ENCODE peak calls at places on chromosomes 12 and 14, in six cellular contexts. C is H1, W is HCT116, I is body of pancreas, T is natural killer cell, D is neural crest cell. V is an unnamed sample.

GRCh38 chr14:21215879-21216251 is 53.4 kb downstream of the HNRNPC start:
- DNase-seq in C (no peak), W (no peak), I (no peak), T (no peak), D (no peak), V (no peak)

GRCh38 chr12:105476616-105477015 is 146.1 kb downstream of the C12orf75 start:
- DNase-seq in C (no peak), W (no peak), I (no peak), T (no peak), D (no peak), V (no peak)

GRCh38 chr12:126907900-126908764 is 1358.8 kb upstream of the TMEM132C start:
- DNase-seq in C (no peak), W (no peak), I (no peak), T (no peak), D (no peak), V (no peak)

GRCh38 chr12:116294464-116295002 is 17.0 kb upstream of the MED13L start:
- DNase-seq in C (no peak), W (no peak), I (no peak), T (no peak), D (no peak), V (no peak)

GRCh38 chr14:52877628-52878027 is 73.2 kb downstream of the FERMT2 start:
- DNase-seq in C (no peak), W (no peak), I (no peak), T (no peak), D (no peak), V (no peak)

GRCh38 chr14:98878278-98878677 is 393.7 kb downstream of the BCL11B start:
- DNase-seq in C (no peak), W (no peak), I (no peak), T (no peak), D (no peak), V (no peak)

GRCh38 chr12:90253142-90253541 is 544.5 kb upstream of the ATP2B1 start:
- DNase-seq in C (no peak), W (no peak), I (no peak), T (no peak), D (no peak), V (no peak)

GRCh38 chr12:124747426-124748161 is 116.1 kb downstream of the SCARB1 start:
- DNase-seq in C (no peak), W (no peak), I (no peak), T (no peak), D (no peak), V (no peak)

GRCh38 chr14:56491299-56492285 is 88.0 kb upstream of the TMEM260 start:
- DNase-seq in C (peak; percentile 71), W (peak; percentile 79), I (peak; percentile 40), T (no peak), D (peak; percentile 65), V (peak; percentile 69)

GRCh38 chr12:120902846-120903381 is 1.2 kb downstream of the SPPL3 start:
- DNase-seq in C (no peak), W (no peak), I (no peak), T (no peak), D (no peak), V (no peak)

GRCh38 chr14:93747102-93747501 is 41.2 kb downstream of the PRIMA1 start:
- DNase-seq in C (no peak), W (no peak), I (no peak), T (no peak), D (no peak), V (no peak)

GRCh38 chr14:68451676-68452387 is 341.0 kb downstream of the ZFP36L1 start:
- DNase-seq in C (no peak), W (no peak), I (no peak), T (no peak), D (no peak), V (no peak)

GRCh38 chr12:29103539-29103974 is 45.5 kb upstream of the FAR2 start:
- DNase-seq in C (no peak), W (no peak), I (no peak), T (no peak), D (no peak), V (no peak)

GRCh38 chr12:15088115-15088514 is 115.3 kb downstream of the PDE6H start:
- DNase-seq in C (no peak), W (no peak), I (no peak), T (no peak), D (no peak), V (no peak)

GRCh38 chr12:1650954-1651353 is 21.9 kb downstream of the WNT5B start:
- DNase-seq in C (no peak), W (no peak), I (no peak), T (no peak), D (no peak), V (no peak)

GRCh38 chr12:6646276-6647082 is 753 bp downstream of the ACRBP start:
- DNase-seq in C (no peak), W (no peak), I (no peak), T (no peak), D (no peak), V (no peak)

GRCh38 chr14:70882771-70883492 is 24.3 kb upstream of the PCNX1 start:
- DNase-seq in C (no peak), W (no peak), I (no peak), T (no peak), D (no peak), V (no peak)

GRCh38 chr14:23110579-23111375 is 6.0 kb upstream of the CIROP start:
- DNase-seq in C (no peak), W (no peak), I (no peak), T (no peak), D (no peak), V (no peak)

GRCh38 chr14:50396636-50397460 is at the start of gene CDKL1:
- DNase-seq in C (no peak), W (no peak), I (peak; percentile 81), T (peak; percentile 28), D (peak; percentile 53), V (peak; percentile 70)
- TF ChIP-seq CTCF in C (no peak), W (no peak), I (no peak), T (no peak), D (no peak), V (no peak)

DNA sequence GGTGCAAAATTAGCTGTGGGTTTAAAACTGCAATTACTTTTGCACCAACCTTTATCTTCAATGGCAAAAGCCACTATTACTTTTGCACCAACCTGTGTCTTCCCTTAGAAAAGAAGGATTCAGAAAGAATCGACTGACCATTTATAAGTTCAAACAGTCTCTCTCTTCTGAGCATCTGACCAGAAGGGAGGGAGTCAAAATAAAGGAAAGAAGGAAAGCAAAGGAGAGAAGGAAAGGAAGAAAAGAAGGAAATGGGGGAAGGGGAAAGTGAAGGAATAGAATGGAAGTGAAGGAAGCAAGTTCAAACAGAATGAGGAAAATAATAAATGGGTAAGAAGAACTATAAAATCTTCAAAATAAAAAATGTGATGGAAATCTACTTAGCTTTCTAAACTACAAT is 57.8 kb downstream of the KDM5A start:
- DNase-seq in C (no peak), W (no peak), I (no peak), T (no peak), D (no peak), V (no peak)
- TF ChIP-seq CTCF in C (no peak), W (no peak), I (no peak), T (no peak), D (no peak), V (no peak)

GRCh38 chr12:13442457-13442856 is 245.9 kb downstream of the EMP1 start:
- DNase-seq in C (no peak), W (no peak), I (no peak), T (no peak), D (no peak), V (no peak)
- TF ChIP-seq CTCF in C (no peak), W (no peak), I (no peak), T (no peak), D (no peak), V (no peak)

GRCh38 chr14:74793506-74794155 is 30.5 kb downstream of the YLPM1 start:
- DNase-seq in C (no peak), W (no peak), I (no peak), T (no peak), D (no peak), V (peak; percentile 33)
- TF ChIP-seq CTCF in C (peak; percentile 51), W (peak; percentile 47), I (no peak), T (peak; percentile 31), D (peak; percentile 31), V (no peak)